ENCODE peak calls at places on chromosome 10, in seven cellular contexts. One of them, this sample, is unnamed. For H3K27me3 and H3K36me3, the result is how much of the 10 kb centered on the place peaks cover.

GRCh38 chr10:59091239-59091638 is 85.2 kb upstream of the PHYHIPL start:
- DNase-seq in upper lobe of left lung: no peak
- DNase-seq in adrenal gland: no peak
- DNase-seq in RWPE2: no peak
- DNase-seq in CD8-positive, alpha-beta T cell: no peak
- DNase-seq in HCT116: no peak
- DNase-seq in colonic mucosa: no peak
- DNase-seq in this sample: no peak

GRCh38 chr10:9289811-9290210 is 1235.3 kb downstream of the GATA3 start:
- DNase-seq in upper lobe of left lung: no peak
- DNase-seq in adrenal gland: no peak
- DNase-seq in RWPE2: no peak
- DNase-seq in CD8-positive, alpha-beta T cell: no peak
- DNase-seq in HCT116: no peak
- DNase-seq in colonic mucosa: no peak
- DNase-seq in this sample: no peak

GRCh38 chr10:113226404-113226803 is 276.4 kb downstream of the TCF7L2 start:
- DNase-seq in upper lobe of left lung: no peak
- DNase-seq in adrenal gland: no peak
- DNase-seq in RWPE2: no peak
- DNase-seq in CD8-positive, alpha-beta T cell: no peak
- DNase-seq in HCT116: no peak
- DNase-seq in colonic mucosa: no peak
- DNase-seq in this sample: no peak

GRCh38 chr10:34716958-34717357 is 98.1 kb downstream of the PARD3 start:
- DNase-seq in upper lobe of left lung: no peak
- DNase-seq in adrenal gland: no peak
- DNase-seq in RWPE2: no peak
- DNase-seq in CD8-positive, alpha-beta T cell: no peak
- DNase-seq in HCT116: no peak
- DNase-seq in colonic mucosa: no peak
- DNase-seq in this sample: no peak

GRCh38 chr10:110834622-110835219 is 37.0 kb upstream of the PDCD4 start:
- DNase-seq in upper lobe of left lung: no peak
- DNase-seq in adrenal gland: no peak
- DNase-seq in RWPE2: no peak
- DNase-seq in CD8-positive, alpha-beta T cell: no peak
- DNase-seq in HCT116: no peak
- DNase-seq in colonic mucosa: peak
- DNase-seq in this sample: no peak

GRCh38 chr10:114767101-114767588 is 54.4 kb upstream of the FHIP2A start:
- DNase-seq in upper lobe of left lung: no peak
- DNase-seq in adrenal gland: no peak
- DNase-seq in RWPE2: no peak
- DNase-seq in CD8-positive, alpha-beta T cell: no peak
- DNase-seq in HCT116: no peak
- DNase-seq in colonic mucosa: no peak
- DNase-seq in this sample: no peak

GRCh38 chr10:77641788-77642397 is 4.3 kb upstream of the KCNMA1 start:
- DNase-seq in upper lobe of left lung: no peak
- DNase-seq in adrenal gland: peak
- DNase-seq in RWPE2: no peak
- DNase-seq in CD8-positive, alpha-beta T cell: no peak
- DNase-seq in HCT116: peak
- DNase-seq in colonic mucosa: peak
- DNase-seq in this sample: peak

GRCh38 chr10:62813453-62813852 is 2.7 kb downstream of the EGR2 start:
- DNase-seq in upper lobe of left lung: peak
- DNase-seq in adrenal gland: no peak
- DNase-seq in RWPE2: no peak
- DNase-seq in CD8-positive, alpha-beta T cell: no peak
- DNase-seq in HCT116: no peak
- DNase-seq in colonic mucosa: no peak
- DNase-seq in this sample: no peak

GRCh38 chr10:20100157-20100556 is 283.9 kb downstream of the PLXDC2 start:
- DNase-seq in upper lobe of left lung: no peak
- DNase-seq in adrenal gland: no peak
- DNase-seq in RWPE2: no peak
- DNase-seq in CD8-positive, alpha-beta T cell: no peak
- DNase-seq in HCT116: no peak
- DNase-seq in colonic mucosa: no peak
- DNase-seq in this sample: no peak

GRCh38 chr10:27998178-27998953 is 513 bp downstream of the ODAD2 start:
- DNase-seq in upper lobe of left lung: peak
- DNase-seq in adrenal gland: no peak
- DNase-seq in RWPE2: peak
- DNase-seq in CD8-positive, alpha-beta T cell: no peak
- DNase-seq in HCT116: no peak
- DNase-seq in colonic mucosa: no peak
- DNase-seq in this sample: no peak

GRCh38 chr10:90378524-90379076 is 479.2 kb downstream of the HTR7 start:
- DNase-seq in upper lobe of left lung: no peak
- DNase-seq in adrenal gland: no peak
- DNase-seq in RWPE2: no peak
- DNase-seq in CD8-positive, alpha-beta T cell: no peak
- DNase-seq in HCT116: no peak
- DNase-seq in colonic mucosa: no peak
- DNase-seq in this sample: no peak

GRCh38 chr10:5416981-5417380 is 4.6 kb downstream of the NET1 start:
- DNase-seq in upper lobe of left lung: no peak
- DNase-seq in adrenal gland: no peak
- DNase-seq in RWPE2: no peak
- DNase-seq in CD8-positive, alpha-beta T cell: no peak
- DNase-seq in HCT116: no peak
- DNase-seq in colonic mucosa: no peak
- DNase-seq in this sample: no peak

GRCh38 chr10:77291596-77292505 is 345.8 kb downstream of the KCNMA1 start:
- DNase-seq in upper lobe of left lung: peak
- DNase-seq in adrenal gland: no peak
- DNase-seq in RWPE2: no peak
- DNase-seq in CD8-positive, alpha-beta T cell: no peak
- DNase-seq in HCT116: no peak
- DNase-seq in colonic mucosa: no peak
- DNase-seq in this sample: no peak

GRCh38 chr10:507908-508444 is 181.5 kb downstream of the DIP2C start:
- DNase-seq in upper lobe of left lung: no peak
- DNase-seq in adrenal gland: no peak
- DNase-seq in RWPE2: no peak
- DNase-seq in CD8-positive, alpha-beta T cell: no peak
- DNase-seq in HCT116: no peak
- DNase-seq in colonic mucosa: no peak
- DNase-seq in this sample: no peak

GRCh38 chr10:73920084-73920483 is 9.2 kb downstream of the PLAU start:
- DNase-seq in upper lobe of left lung: no peak
- DNase-seq in adrenal gland: peak
- DNase-seq in RWPE2: no peak
- DNase-seq in CD8-positive, alpha-beta T cell: no peak
- DNase-seq in HCT116: no peak
- DNase-seq in colonic mucosa: peak
- DNase-seq in this sample: no peak

GRCh38 chr10:111222961-111223360 is 146.1 kb downstream of the ADRA2A start:
- DNase-seq in upper lobe of left lung: no peak
- DNase-seq in adrenal gland: no peak
- DNase-seq in RWPE2: no peak
- DNase-seq in CD8-positive, alpha-beta T cell: no peak
- DNase-seq in HCT116: no peak
- DNase-seq in colonic mucosa: no peak
- DNase-seq in this sample: no peak

GRCh38 chr10:33537066-33537465 is 202.6 kb upstream of the NRP1 start:
- DNase-seq in upper lobe of left lung: no peak
- DNase-seq in adrenal gland: no peak
- DNase-seq in RWPE2: no peak
- DNase-seq in CD8-positive, alpha-beta T cell: no peak
- DNase-seq in HCT116: no peak
- DNase-seq in colonic mucosa: no peak
- DNase-seq in this sample: no peak

GRCh38 chr10:27529010-27529783 is 25.1 kb downstream of the RAB18 start:
- DNase-seq in upper lobe of left lung: no peak
- DNase-seq in adrenal gland: no peak
- DNase-seq in RWPE2: no peak
- DNase-seq in CD8-positive, alpha-beta T cell: no peak
- DNase-seq in HCT116: no peak
- DNase-seq in colonic mucosa: no peak
- DNase-seq in this sample: no peak

GRCh38 chr10:93820434-93820833 is 62.7 kb downstream of the LGI1 start:
- DNase-seq in upper lobe of left lung: no peak
- DNase-seq in adrenal gland: no peak
- DNase-seq in RWPE2: no peak
- DNase-seq in CD8-positive, alpha-beta T cell: no peak
- DNase-seq in HCT116: no peak
- DNase-seq in colonic mucosa: no peak
- DNase-seq in this sample: no peak

GRCh38 chr10:93821051-93821772 is 63.5 kb downstream of the LGI1 start:
- DNase-seq in upper lobe of left lung: no peak
- DNase-seq in adrenal gland: no peak
- DNase-seq in RWPE2: no peak
- DNase-seq in CD8-positive, alpha-beta T cell: no peak
- DNase-seq in HCT116: peak
- DNase-seq in colonic mucosa: no peak
- DNase-seq in this sample: no peak

GRCh38 chr10:93827035-93827804 is 66.6 kb upstream of the SLC35G1 start:
- DNase-seq in upper lobe of left lung: no peak
- DNase-seq in adrenal gland: no peak
- DNase-seq in RWPE2: no peak
- DNase-seq in CD8-positive, alpha-beta T cell: no peak
- DNase-seq in HCT116: no peak
- DNase-seq in colonic mucosa: no peak
- DNase-seq in this sample: no peak

GRCh38 chr10:93826355-93826754 is 67.4 kb upstream of the SLC35G1 start:
- DNase-seq in upper lobe of left lung: no peak
- DNase-seq in adrenal gland: no peak
- DNase-seq in RWPE2: no peak
- DNase-seq in CD8-positive, alpha-beta T cell: no peak
- DNase-seq in HCT116: no peak
- DNase-seq in colonic mucosa: no peak
- DNase-seq in this sample: no peak
- TF ChIP-seq CTCF in upper lobe of left lung: no peak
- TF ChIP-seq CTCF in adrenal gland: no peak
- TF ChIP-seq CTCF in RWPE2: no peak
- TF ChIP-seq CTCF in CD8-positive, alpha-beta T cell: no peak
- TF ChIP-seq CTCF in HCT116: no peak
- TF ChIP-seq CTCF in colonic mucosa: no peak
- TF ChIP-seq CTCF in this sample: no peak

GRCh38 chr10:71185209-71185608 is 27.2 kb upstream of the UNC5B start:
- DNase-seq in upper lobe of left lung: no peak
- DNase-seq in adrenal gland: no peak
- DNase-seq in RWPE2: no peak
- DNase-seq in CD8-positive, alpha-beta T cell: no peak
- DNase-seq in HCT116: no peak
- DNase-seq in colonic mucosa: no peak
- DNase-seq in this sample: no peak

GRCh38 chr10:71191019-71191418 is 21.4 kb upstream of the UNC5B start:
- DNase-seq in upper lobe of left lung: no peak
- DNase-seq in adrenal gland: no peak
- DNase-seq in RWPE2: no peak
- DNase-seq in CD8-positive, alpha-beta T cell: no peak
- DNase-seq in HCT116: no peak
- DNase-seq in colonic mucosa: no peak
- DNase-seq in this sample: no peak

GRCh38 chr10:71187197-71187596 is 25.2 kb upstream of the UNC5B start:
- DNase-seq in upper lobe of left lung: no peak
- DNase-seq in adrenal gland: no peak
- DNase-seq in RWPE2: no peak
- DNase-seq in CD8-positive, alpha-beta T cell: no peak
- DNase-seq in HCT116: no peak
- DNase-seq in colonic mucosa: no peak
- DNase-seq in this sample: no peak

GRCh38 chr10:71187600-71187999 is 24.8 kb upstream of the UNC5B start:
- DNase-seq in upper lobe of left lung: no peak
- DNase-seq in adrenal gland: peak
- DNase-seq in RWPE2: no peak
- DNase-seq in CD8-positive, alpha-beta T cell: no peak
- DNase-seq in HCT116: no peak
- DNase-seq in colonic mucosa: no peak
- DNase-seq in this sample: no peak

DNA sequence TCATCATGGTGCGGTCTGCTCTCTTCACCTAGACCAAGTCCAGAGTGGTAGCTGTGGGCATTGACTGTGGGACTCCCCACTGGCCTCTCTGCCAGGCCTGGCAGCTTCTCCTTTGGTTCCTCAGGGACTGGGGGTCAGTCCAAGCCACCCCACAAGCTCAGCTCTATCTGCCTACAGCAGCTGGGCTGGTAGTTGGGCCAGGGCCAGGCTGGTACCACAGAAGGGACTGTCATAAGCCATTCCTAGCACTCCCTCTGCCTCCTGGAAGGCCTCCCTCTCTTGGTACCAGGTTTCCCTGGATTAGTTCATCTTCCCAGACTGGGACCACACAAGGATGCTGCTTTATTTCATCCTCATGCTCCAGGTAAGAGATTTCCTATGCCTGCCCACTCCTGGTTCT is 24.2 kb upstream of the UNC5B start:
- DNase-seq in upper lobe of left lung: no peak
- DNase-seq in adrenal gland: peak
- DNase-seq in RWPE2: no peak
- DNase-seq in CD8-positive, alpha-beta T cell: no peak
- DNase-seq in HCT116: no peak
- DNase-seq in colonic mucosa: no peak
- DNase-seq in this sample: no peak
- H3K27me3 ChIP-seq in upper lobe of left lung: under half
- H3K27me3 ChIP-seq in adrenal gland: under half
- H3K27me3 ChIP-seq in RWPE2: under half
- H3K27me3 ChIP-seq in CD8-positive, alpha-beta T cell: under half
- H3K27me3 ChIP-seq in HCT116: under half
- H3K27me3 ChIP-seq in colonic mucosa: under half
- H3K27me3 ChIP-seq in this sample: under half

GRCh38 chr10:93666030-93666429 is 36.4 kb downstream of the FRA10AC1 start:
- DNase-seq in upper lobe of left lung: no peak
- DNase-seq in adrenal gland: no peak
- DNase-seq in RWPE2: no peak
- DNase-seq in CD8-positive, alpha-beta T cell: no peak
- DNase-seq in HCT116: no peak
- DNase-seq in colonic mucosa: no peak
- DNase-seq in this sample: no peak
- H3K36me3 ChIP-seq in upper lobe of left lung: under half
- H3K36me3 ChIP-seq in adrenal gland: under half
- H3K36me3 ChIP-seq in RWPE2: half or more
- H3K36me3 ChIP-seq in CD8-positive, alpha-beta T cell: under half
- H3K36me3 ChIP-seq in HCT116: under half
- H3K36me3 ChIP-seq in colonic mucosa: under half
- H3K36me3 ChIP-seq in this sample: under half

GRCh38 chr10:123018531-123018930 is 9.7 kb downstream of the ACADSB start:
- DNase-seq in upper lobe of left lung: no peak
- DNase-seq in adrenal gland: no peak
- DNase-seq in RWPE2: no peak
- DNase-seq in CD8-positive, alpha-beta T cell: no peak
- DNase-seq in HCT116: no peak
- DNase-seq in colonic mucosa: no peak
- DNase-seq in this sample: no peak

GRCh38 chr10:123019264-123019663 is 10.5 kb downstream of the ACADSB start:
- DNase-seq in upper lobe of left lung: no peak
- DNase-seq in adrenal gland: no peak
- DNase-seq in RWPE2: no peak
- DNase-seq in CD8-positive, alpha-beta T cell: no peak
- DNase-seq in HCT116: no peak
- DNase-seq in colonic mucosa: no peak
- DNase-seq in this sample: no peak

GRCh38 chr10:123024540-123024939 is 15.7 kb downstream of the ACADSB start:
- DNase-seq in upper lobe of left lung: peak
- DNase-seq in adrenal gland: no peak
- DNase-seq in RWPE2: no peak
- DNase-seq in CD8-positive, alpha-beta T cell: no peak
- DNase-seq in HCT116: no peak
- DNase-seq in colonic mucosa: no peak
- DNase-seq in this sample: no peak

GRCh38 chr10:123019941-123020703 is 11.3 kb downstream of the ACADSB start:
- DNase-seq in upper lobe of left lung: no peak
- DNase-seq in adrenal gland: no peak
- DNase-seq in RWPE2: no peak
- DNase-seq in CD8-positive, alpha-beta T cell: no peak
- DNase-seq in HCT116: no peak
- DNase-seq in colonic mucosa: no peak
- DNase-seq in this sample: no peak

GRCh38 chr10:123021517-123021916 is 12.7 kb downstream of the ACADSB start:
- DNase-seq in upper lobe of left lung: no peak
- DNase-seq in adrenal gland: no peak
- DNase-seq in RWPE2: no peak
- DNase-seq in CD8-positive, alpha-beta T cell: no peak
- DNase-seq in HCT116: peak
- DNase-seq in colonic mucosa: no peak
- DNase-seq in this sample: no peak
- TF ChIP-seq CTCF in upper lobe of left lung: no peak
- TF ChIP-seq CTCF in adrenal gland: no peak
- TF ChIP-seq CTCF in RWPE2: peak
- TF ChIP-seq CTCF in CD8-positive, alpha-beta T cell: peak
- TF ChIP-seq CTCF in HCT116: peak
- TF ChIP-seq CTCF in colonic mucosa: no peak
- TF ChIP-seq CTCF in this sample: no peak

This sample was measured in BE2C.